ENCODE peak calls at places on chromosome 7, in five cellular contexts. A, Q, L, E and P are unnamed samples.

GRCh38 chr7:70289067-70289466 is 690.8 kb downstream of the AUTS2 start:
- DNase-seq in A (no peak), L (no peak), Q (no peak), E (no peak), P (peak; percentile 37)

GRCh38 chr7:19352271-19352670 is 207.1 kb upstream of the FERD3L start:
- DNase-seq in L (no peak), A (no peak), E (no peak), Q (no peak), P (peak; percentile 54)

GRCh38 chr7:31443457-31443856 is 70.4 kb upstream of the ITPRID1 start:
- DNase-seq in Q (no peak), A (peak; percentile 12), L (no peak), E (no peak), P (peak; percentile 25)

GRCh38 chr7:71990138-71990462 is 422.0 kb downstream of the CALN1 start:
- DNase-seq in L (no peak), Q (no peak), E (no peak), A (no peak), P (no peak)

GRCh38 chr7:111561659-111561908 is 708 bp downstream of the IMMP2L start:
- DNase-seq in E (no peak), A (peak; percentile 4), L (no peak), Q (no peak), P (no peak)

GRCh38 chr7:107506683-107507339 is 37.0 kb downstream of the GPR22 start:
- DNase-seq in E (peak; percentile 87), A (no peak), Q (no peak), L (peak; percentile 87), P (no peak)

GRCh38 chr7:158076215-158076614 is 511.4 kb downstream of the PTPRN2 start:
- DNase-seq in E (peak; percentile 59), L (peak; percentile 74), A (no peak), Q (no peak), P (no peak)

GRCh38 chr7:50497968-50498367 is 47.8 kb upstream of the FIGNL1 start:
- DNase-seq in E (no peak), A (no peak), Q (no peak), L (no peak), P (no peak)

GRCh38 chr7:101031082-101031481 is 11.2 kb downstream of the MUC17 start:
- DNase-seq in L (peak; percentile 12), Q (no peak), A (no peak), E (no peak), P (no peak)

GRCh38 chr7:16594061-16594460 is 51.5 kb downstream of the ANKMY2 start:
- DNase-seq in E (no peak), L (no peak), Q (no peak), A (peak; percentile 15), P (peak; percentile 71)

GRCh38 chr7:25820432-25821040 is 331.5 kb upstream of the NFE2L3 start:
- DNase-seq in E (no peak), Q (no peak), L (no peak), A (no peak), P (no peak)

GRCh38 chr7:76300210-76300731 is 2.2 kb upstream of the HSPB1 start:
- DNase-seq in E (no peak), L (no peak), Q (no peak), A (peak; percentile 57), P (peak; percentile 87)

GRCh38 chr7:107446531-107446930 is 23.3 kb upstream of the GPR22 start:
- DNase-seq in A (peak; percentile 53), E (no peak), Q (no peak), L (no peak), P (peak; percentile 53)

GRCh38 chr7:76396039-76396732 is 13.3 kb downstream of the SSC4D start:
- DNase-seq in A (no peak), Q (no peak), E (no peak), L (no peak), P (no peak)

GRCh38 chr7:128912281-128912680 is 1.8 kb upstream of the KCP start:
- DNase-seq in Q (no peak), E (peak; percentile 46), A (no peak), L (no peak), P (no peak)

GRCh38 chr7:128910569-128910945 is at the start of gene KCP:
- DNase-seq in L (no peak), E (peak; percentile 60), A (no peak), Q (no peak), P (no peak)

GRCh38 chr7:128911441-128912031 is 1.0 kb upstream of the KCP start:
- DNase-seq in L (no peak), E (peak; percentile 57), A (no peak), Q (no peak), P (no peak)

GRCh38 chr7:128908750-128909385 is 1.6 kb downstream of the KCP start:
- DNase-seq in L (no peak), A (no peak), E (peak; percentile 46), Q (no peak), P (no peak)

DNA sequence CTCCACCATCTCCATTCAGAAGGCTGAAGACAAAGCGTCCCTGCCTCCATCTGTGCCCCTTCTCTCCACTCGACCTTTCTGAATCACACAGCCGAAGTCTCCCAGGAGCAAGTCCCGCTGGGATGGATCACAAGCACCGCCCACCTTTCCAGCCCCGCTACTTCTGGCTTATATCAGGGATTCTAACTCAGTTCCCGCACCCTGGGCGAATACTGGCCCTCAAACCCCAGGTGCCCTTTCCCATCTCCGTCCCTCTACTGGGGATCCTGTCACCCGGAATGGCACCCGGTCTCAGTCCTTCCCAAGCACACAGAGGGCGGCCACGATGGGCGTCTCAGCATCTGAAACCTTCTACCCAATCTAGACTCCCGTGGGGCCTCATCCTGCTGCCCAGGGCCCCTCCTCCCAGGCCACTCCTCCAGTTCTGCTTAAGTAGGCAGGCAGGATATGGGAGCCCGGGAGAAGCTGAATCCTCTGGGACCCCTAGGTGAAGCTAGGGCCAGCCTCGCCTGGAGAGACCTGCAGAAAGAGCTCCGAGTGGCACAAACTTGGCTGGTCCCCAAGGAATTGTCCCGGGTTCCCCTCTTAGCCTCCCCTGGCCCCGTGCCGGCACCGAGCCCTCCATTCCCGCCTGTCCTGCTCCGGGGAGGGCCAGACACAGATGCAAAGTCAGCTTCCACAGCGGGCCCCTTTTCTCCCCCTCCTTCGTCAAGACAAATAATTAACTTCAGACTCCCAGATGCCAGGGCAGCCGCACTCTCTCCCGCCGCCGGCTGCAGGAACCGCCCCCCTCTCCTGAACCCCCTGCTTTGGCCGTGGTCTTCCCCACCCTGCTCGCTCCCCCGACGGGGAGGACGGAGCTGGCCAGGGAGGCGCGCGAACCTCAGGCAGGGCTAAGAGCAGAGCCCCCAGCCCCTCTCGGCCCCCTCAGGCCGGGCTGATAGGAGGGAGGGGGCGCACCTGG is 622 bp downstream of the KCP start:
- DNase-seq in A (peak; percentile 32), L (no peak), Q (no peak), E (peak; percentile 61), P (peak; percentile 25)
- TF ChIP-seq CTCF in A (no peak), L (no peak), Q (no peak), E (no peak), P (no peak)

GRCh38 chr7:28955356-28955722 is 2.8 kb downstream of the TRIL start:
- DNase-seq in E (no peak), Q (no peak), A (no peak), L (no peak), P (no peak)

GRCh38 chr7:28954936-28955335 is 3.2 kb downstream of the TRIL start:
- DNase-seq in L (no peak), A (no peak), Q (no peak), E (no peak), P (no peak)

GRCh38 chr7:28957064-28957821 is 887 bp downstream of the TRIL start:
- DNase-seq in L (peak; percentile 75), Q (no peak), A (no peak), E (peak; percentile 72), P (no peak)

GRCh38 chr7:28956608-28957063 is 1.5 kb downstream of the TRIL start:
- DNase-seq in E (peak; percentile 89), L (peak; percentile 84), Q (no peak), A (no peak), P (peak; percentile 34)

DNA sequence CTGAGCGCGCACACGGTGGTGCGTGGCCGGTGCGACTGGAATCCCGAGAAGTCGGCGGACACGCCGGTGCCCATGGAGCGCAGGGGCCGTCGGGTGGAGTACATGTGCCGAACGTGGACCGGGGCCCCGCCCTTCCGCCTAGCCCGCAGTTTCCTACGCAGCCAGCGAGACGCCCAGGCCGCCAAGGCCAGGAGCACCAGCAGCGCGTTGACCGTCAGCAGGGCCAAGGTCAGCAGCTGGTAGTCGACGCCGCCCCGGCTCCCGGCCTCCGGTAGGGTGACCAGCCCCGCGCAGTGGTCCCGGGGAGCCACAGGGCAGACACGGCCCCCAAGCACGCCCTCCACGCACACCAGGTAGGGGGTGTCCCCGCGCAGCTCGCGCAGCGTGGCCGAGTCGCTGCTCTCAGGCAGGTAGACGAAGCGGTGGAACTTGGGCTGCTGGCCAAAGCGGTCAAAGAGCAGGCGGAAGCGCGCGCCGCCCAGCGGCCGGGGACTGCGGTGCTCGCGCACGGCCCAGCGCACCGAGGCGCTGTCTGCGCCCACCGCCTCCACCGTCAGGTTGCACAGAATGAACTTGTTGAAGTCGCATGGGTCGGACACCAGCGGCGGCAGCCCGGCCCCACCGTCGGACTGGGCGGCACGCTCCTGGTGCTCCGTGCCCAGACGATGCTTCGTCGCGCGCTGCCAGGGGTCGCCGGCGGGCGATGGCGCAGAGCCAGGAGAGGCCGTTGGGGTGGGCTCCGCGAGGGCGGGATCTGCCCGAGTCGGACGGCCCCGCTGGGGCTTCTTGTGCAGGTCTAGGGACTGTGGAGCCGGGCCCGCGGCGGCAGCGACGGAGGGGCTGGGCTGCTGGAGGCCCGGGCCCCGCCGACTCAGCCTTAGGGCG is 2.2 kb downstream of the TRIL start:
- DNase-seq in E (peak; percentile 93), A (no peak), L (peak; percentile 91), Q (no peak), P (no peak)
- H3K4me3 ChIP-seq in E (peak overlapping the region; percentile 54), A (peak overlapping the region; percentile 49), L (peak overlapping the region; percentile 40), Q (peak overlapping the region; percentile 38), P (peak overlapping the region; percentile 43)

GRCh38 chr7:95725170-95725569 is 47.2 kb upstream of the DYNC1I1 start:
- DNase-seq in Q (no peak), A (no peak), L (no peak), E (no peak), P (no peak)
- TF ChIP-seq CTCF in Q (no peak), A (no peak), L (no peak), E (no peak), P (no peak)

DNA sequence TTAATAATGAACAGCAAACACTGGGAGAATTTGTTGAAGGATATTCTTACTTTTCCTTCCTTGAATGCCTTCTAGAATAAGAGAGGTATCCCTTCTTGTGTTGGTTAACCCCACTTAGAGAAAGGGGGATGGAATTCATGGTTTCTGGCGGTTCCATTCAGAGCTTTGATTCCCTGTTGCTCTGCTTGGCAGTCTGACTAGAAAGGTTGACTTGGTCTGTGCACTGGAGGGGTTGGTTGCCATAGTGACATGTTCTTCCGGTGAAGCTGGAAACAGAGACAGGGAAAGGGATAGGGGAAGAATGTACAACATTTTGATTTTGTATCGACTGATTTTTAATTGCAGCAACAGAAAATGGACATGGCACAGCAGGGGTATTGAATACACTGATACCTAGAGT is 2.5 kb downstream of the TMEM178B start:
- DNase-seq in L (no peak), Q (no peak), E (no peak), A (no peak), P (no peak)
- H3K4me3 ChIP-seq in L (no peak overlapping the region), Q (no peak overlapping the region), E (no peak overlapping the region), A (no peak overlapping the region), P (no peak overlapping the region)

GRCh38 chr7:123871998-123872867 is 27.3 kb downstream of the HYAL4 start:
- DNase-seq in A (peak; percentile 56), Q (no peak), E (no peak), L (no peak), P (peak; percentile 8)
- TF ChIP-seq CTCF in A (peak; percentile 79), Q (no peak), E (peak; percentile 57), L (peak; percentile 31), P (peak; percentile 47)